ENCODE peak calls at places on chromosomes 1 and 21, in nine cellular contexts. One of them, this sample, is unnamed.

GRCh38 chr1:244006961-244007360 is 44.1 kb upstream of the ZBTB18 start:
- DNase-seq in GM10248: no peak
- DNase-seq in endothelial cell: no peak
- DNase-seq in fibroblast of lung: no peak
- DNase-seq in B cell: no peak
- DNase-seq in adrenal gland: no peak
- DNase-seq in heart left ventricle: no peak
- DNase-seq in epithelial cell of esophagus: no peak
- DNase-seq in IMR-90: no peak
- DNase-seq in this sample: no peak

GRCh38 chr21:42350899-42351543 is at the start of gene TFF2:
- DNase-seq in GM10248: no peak
- DNase-seq in endothelial cell: no peak
- DNase-seq in fibroblast of lung: no peak
- DNase-seq in B cell: no peak
- DNase-seq in adrenal gland: no peak
- DNase-seq in heart left ventricle: no peak
- DNase-seq in epithelial cell of esophagus: no peak
- DNase-seq in IMR-90: no peak
- DNase-seq in this sample: no peak

GRCh38 chr1:2352341-2353214 is 38.8 kb downstream of the MORN1 start:
- DNase-seq in GM10248: no peak
- DNase-seq in endothelial cell: no peak
- DNase-seq in fibroblast of lung: no peak
- DNase-seq in B cell: no peak
- DNase-seq in adrenal gland: no peak
- DNase-seq in heart left ventricle: peak; percentile 10
- DNase-seq in epithelial cell of esophagus: peak; percentile 36
- DNase-seq in IMR-90: no peak
- DNase-seq in this sample: no peak

GRCh38 chr1:33055210-33055991 is 18.7 kb upstream of the AK2 start:
- DNase-seq in GM10248: peak; percentile 67
- DNase-seq in endothelial cell: peak; percentile 67
- DNase-seq in fibroblast of lung: peak; percentile 87
- DNase-seq in B cell: peak; percentile 41
- DNase-seq in adrenal gland: peak; percentile 86
- DNase-seq in heart left ventricle: peak; percentile 94
- DNase-seq in epithelial cell of esophagus: peak; percentile 85
- DNase-seq in IMR-90: peak; percentile 87
- DNase-seq in this sample: peak; percentile 95

GRCh38 chr1:63705058-63705457 is 68.8 kb upstream of the ROR1 start:
- DNase-seq in GM10248: peak; percentile 39
- DNase-seq in endothelial cell: no peak
- DNase-seq in fibroblast of lung: no peak
- DNase-seq in B cell: no peak
- DNase-seq in adrenal gland: no peak
- DNase-seq in heart left ventricle: no peak
- DNase-seq in epithelial cell of esophagus: no peak
- DNase-seq in IMR-90: no peak
- DNase-seq in this sample: no peak

GRCh38 chr1:168947039-168947438 is 159.5 kb upstream of the ATP1B1 start:
- DNase-seq in GM10248: no peak
- DNase-seq in endothelial cell: no peak
- DNase-seq in fibroblast of lung: no peak
- DNase-seq in B cell: no peak
- DNase-seq in adrenal gland: no peak
- DNase-seq in heart left ventricle: no peak
- DNase-seq in epithelial cell of esophagus: no peak
- DNase-seq in IMR-90: no peak
- DNase-seq in this sample: no peak

GRCh38 chr1:22689505-22689904 is 21.1 kb upstream of the EPHB2 start:
- DNase-seq in GM10248: no peak
- DNase-seq in endothelial cell: no peak
- DNase-seq in fibroblast of lung: peak; percentile 96
- DNase-seq in B cell: no peak
- DNase-seq in adrenal gland: no peak
- DNase-seq in heart left ventricle: no peak
- DNase-seq in epithelial cell of esophagus: peak; percentile 66
- DNase-seq in IMR-90: peak; percentile 96
- DNase-seq in this sample: peak; percentile 85

GRCh38 chr1:155250633-155251449 is 4.4 kb downstream of the ENTREP3 start:
- DNase-seq in GM10248: peak; percentile 96
- DNase-seq in endothelial cell: peak; percentile 99
- DNase-seq in fibroblast of lung: peak; percentile 77
- DNase-seq in B cell: peak; percentile 95
- DNase-seq in adrenal gland: peak; percentile 94
- DNase-seq in heart left ventricle: peak; percentile 93
- DNase-seq in epithelial cell of esophagus: peak; percentile 90
- DNase-seq in IMR-90: peak; percentile 85
- DNase-seq in this sample: peak; percentile 94

GRCh38 chr1:167447521-167448136 is 70.7 kb downstream of the CD247 start:
- DNase-seq in GM10248: no peak
- DNase-seq in endothelial cell: no peak
- DNase-seq in fibroblast of lung: no peak
- DNase-seq in B cell: peak; percentile 54
- DNase-seq in adrenal gland: no peak
- DNase-seq in heart left ventricle: no peak
- DNase-seq in epithelial cell of esophagus: peak; percentile 82
- DNase-seq in IMR-90: no peak
- DNase-seq in this sample: no peak

GRCh38 chr21:42513151-42513984 is at the start of gene SLC37A1:
- DNase-seq in GM10248: peak; percentile 69
- DNase-seq in endothelial cell: peak; percentile 42
- DNase-seq in fibroblast of lung: peak; percentile 23
- DNase-seq in B cell: no peak
- DNase-seq in adrenal gland: no peak
- DNase-seq in heart left ventricle: no peak
- DNase-seq in epithelial cell of esophagus: peak; percentile 28
- DNase-seq in IMR-90: no peak
- DNase-seq in this sample: peak; percentile 18

GRCh38 chr21:20110368-20110767 is 887.8 kb upstream of the NCAM2 start:
- DNase-seq in GM10248: no peak
- DNase-seq in endothelial cell: no peak
- DNase-seq in fibroblast of lung: no peak
- DNase-seq in B cell: no peak
- DNase-seq in adrenal gland: no peak
- DNase-seq in heart left ventricle: no peak
- DNase-seq in epithelial cell of esophagus: no peak
- DNase-seq in IMR-90: no peak
- DNase-seq in this sample: no peak

GRCh38 chr1:232648316-232648715 is 18.4 kb upstream of the SIPA1L2 start:
- DNase-seq in GM10248: no peak
- DNase-seq in endothelial cell: no peak
- DNase-seq in fibroblast of lung: peak; percentile 51
- DNase-seq in B cell: no peak
- DNase-seq in adrenal gland: no peak
- DNase-seq in heart left ventricle: no peak
- DNase-seq in epithelial cell of esophagus: peak; percentile 77
- DNase-seq in IMR-90: no peak
- DNase-seq in this sample: no peak

GRCh38 chr1:232644209-232644608 is 14.3 kb upstream of the SIPA1L2 start:
- DNase-seq in GM10248: no peak
- DNase-seq in endothelial cell: no peak
- DNase-seq in fibroblast of lung: no peak
- DNase-seq in B cell: no peak
- DNase-seq in adrenal gland: no peak
- DNase-seq in heart left ventricle: no peak
- DNase-seq in epithelial cell of esophagus: no peak
- DNase-seq in IMR-90: no peak
- DNase-seq in this sample: no peak

GRCh38 chr1:232641507-232641906 is 11.6 kb upstream of the SIPA1L2 start:
- DNase-seq in GM10248: no peak
- DNase-seq in endothelial cell: no peak
- DNase-seq in fibroblast of lung: peak; percentile 60
- DNase-seq in B cell: no peak
- DNase-seq in adrenal gland: no peak
- DNase-seq in heart left ventricle: no peak
- DNase-seq in epithelial cell of esophagus: no peak
- DNase-seq in IMR-90: no peak
- DNase-seq in this sample: no peak

GRCh38 chr1:232643227-232643626 is 13.3 kb upstream of the SIPA1L2 start:
- DNase-seq in GM10248: no peak
- DNase-seq in endothelial cell: no peak
- DNase-seq in fibroblast of lung: no peak
- DNase-seq in B cell: no peak
- DNase-seq in adrenal gland: no peak
- DNase-seq in heart left ventricle: no peak
- DNase-seq in epithelial cell of esophagus: no peak
- DNase-seq in IMR-90: peak; percentile 9
- DNase-seq in this sample: no peak
- TF ChIP-seq CTCF in GM10248: no peak
- TF ChIP-seq CTCF in endothelial cell: no peak
- TF ChIP-seq CTCF in fibroblast of lung: no peak
- TF ChIP-seq CTCF in B cell: no peak
- TF ChIP-seq CTCF in adrenal gland: no peak
- TF ChIP-seq CTCF in heart left ventricle: no peak
- TF ChIP-seq CTCF in epithelial cell of esophagus: no peak
- TF ChIP-seq CTCF in IMR-90: no peak
- TF ChIP-seq CTCF in this sample: no peak

GRCh38 chr1:157948547-157949152 is 44.8 kb upstream of the KIRREL1 start:
- DNase-seq in GM10248: peak; percentile 41
- DNase-seq in endothelial cell: peak; percentile 38
- DNase-seq in fibroblast of lung: peak; percentile 25
- DNase-seq in B cell: no peak
- DNase-seq in adrenal gland: no peak
- DNase-seq in heart left ventricle: no peak
- DNase-seq in epithelial cell of esophagus: peak; percentile 72
- DNase-seq in IMR-90: peak; percentile 42
- DNase-seq in this sample: peak; percentile 41
- TF ChIP-seq CTCF in GM10248: peak; percentile 54
- TF ChIP-seq CTCF in endothelial cell: no peak
- TF ChIP-seq CTCF in fibroblast of lung: peak; percentile 45
- TF ChIP-seq CTCF in B cell: peak; percentile 67
- TF ChIP-seq CTCF in adrenal gland: peak; percentile 53
- TF ChIP-seq CTCF in heart left ventricle: peak; percentile 19
- TF ChIP-seq CTCF in epithelial cell of esophagus: peak; percentile 84
- TF ChIP-seq CTCF in IMR-90: peak; percentile 49
- TF ChIP-seq CTCF in this sample: peak; percentile 44

GRCh38 chr1:24294757-24295371 is 24.3 kb upstream of the GRHL3 start:
- DNase-seq in GM10248: no peak
- DNase-seq in endothelial cell: no peak
- DNase-seq in fibroblast of lung: peak; percentile 71
- DNase-seq in B cell: no peak
- DNase-seq in adrenal gland: peak; percentile 31
- DNase-seq in heart left ventricle: peak; percentile 29
- DNase-seq in epithelial cell of esophagus: peak; percentile 92
- DNase-seq in IMR-90: no peak
- DNase-seq in this sample: peak; percentile 94
- TF ChIP-seq CTCF in GM10248: no peak
- TF ChIP-seq CTCF in endothelial cell: no peak
- TF ChIP-seq CTCF in fibroblast of lung: peak; percentile 19
- TF ChIP-seq CTCF in B cell: no peak
- TF ChIP-seq CTCF in adrenal gland: peak; percentile 18
- TF ChIP-seq CTCF in heart left ventricle: no peak
- TF ChIP-seq CTCF in epithelial cell of esophagus: peak; percentile 12
- TF ChIP-seq CTCF in IMR-90: peak; percentile 14
- TF ChIP-seq CTCF in this sample: peak; percentile 9

DNA sequence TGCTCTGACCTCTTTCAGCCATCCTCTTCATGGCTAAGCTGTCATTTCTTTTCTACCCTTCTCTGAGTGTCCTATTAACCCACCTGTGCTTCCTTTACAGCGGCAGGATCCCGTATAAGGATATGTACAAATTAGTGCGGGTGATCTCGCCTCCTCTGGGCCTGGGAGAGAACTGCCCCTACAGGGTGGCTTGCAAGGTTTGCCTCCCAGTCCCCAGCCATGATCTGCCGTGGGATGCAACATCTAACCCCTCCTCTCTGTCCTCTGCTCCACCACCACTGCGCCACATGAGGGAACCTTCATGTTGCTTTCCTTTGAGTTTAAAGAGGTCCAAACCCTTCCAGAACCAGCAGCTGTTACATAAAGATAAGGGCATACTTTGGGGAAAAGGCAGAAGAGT is 282.2 kb downstream of the ZNF648 start:
- DNase-seq in GM10248: no peak
- DNase-seq in endothelial cell: no peak
- DNase-seq in fibroblast of lung: no peak
- DNase-seq in B cell: no peak
- DNase-seq in adrenal gland: no peak
- DNase-seq in heart left ventricle: no peak
- DNase-seq in epithelial cell of esophagus: no peak
- DNase-seq in IMR-90: no peak
- DNase-seq in this sample: no peak
- TF ChIP-seq CTCF in GM10248: no peak
- TF ChIP-seq CTCF in endothelial cell: no peak
- TF ChIP-seq CTCF in fibroblast of lung: no peak
- TF ChIP-seq CTCF in B cell: no peak
- TF ChIP-seq CTCF in adrenal gland: no peak
- TF ChIP-seq CTCF in heart left ventricle: no peak
- TF ChIP-seq CTCF in epithelial cell of esophagus: no peak
- TF ChIP-seq CTCF in IMR-90: no peak
- TF ChIP-seq CTCF in this sample: no peak

GRCh38 chr1:116841569-116842364 is 67.9 kb upstream of the PTGFRN start:
- DNase-seq in GM10248: no peak
- DNase-seq in endothelial cell: no peak
- DNase-seq in fibroblast of lung: no peak
- DNase-seq in B cell: no peak
- DNase-seq in adrenal gland: no peak
- DNase-seq in heart left ventricle: no peak
- DNase-seq in epithelial cell of esophagus: no peak
- DNase-seq in IMR-90: no peak
- DNase-seq in this sample: no peak

GRCh38 chr1:116847688-116848531 is 61.8 kb upstream of the PTGFRN start:
- DNase-seq in GM10248: peak; percentile 34
- DNase-seq in endothelial cell: no peak
- DNase-seq in fibroblast of lung: peak; percentile 73
- DNase-seq in B cell: no peak
- DNase-seq in adrenal gland: no peak
- DNase-seq in heart left ventricle: peak; percentile 62
- DNase-seq in epithelial cell of esophagus: peak; percentile 55
- DNase-seq in IMR-90: peak; percentile 33
- DNase-seq in this sample: peak; percentile 73

GRCh38 chr1:116847175-116847574 is 62.5 kb upstream of the PTGFRN start:
- DNase-seq in GM10248: no peak
- DNase-seq in endothelial cell: no peak
- DNase-seq in fibroblast of lung: no peak
- DNase-seq in B cell: no peak
- DNase-seq in adrenal gland: no peak
- DNase-seq in heart left ventricle: no peak
- DNase-seq in epithelial cell of esophagus: no peak
- DNase-seq in IMR-90: no peak
- DNase-seq in this sample: no peak

GRCh38 chr1:116844775-116845174 is 64.9 kb upstream of the PTGFRN start:
- DNase-seq in GM10248: no peak
- DNase-seq in endothelial cell: no peak
- DNase-seq in fibroblast of lung: no peak
- DNase-seq in B cell: no peak
- DNase-seq in adrenal gland: no peak
- DNase-seq in heart left ventricle: no peak
- DNase-seq in epithelial cell of esophagus: no peak
- DNase-seq in IMR-90: no peak
- DNase-seq in this sample: no peak

GRCh38 chr1:116842654-116843053 is 67.1 kb upstream of the PTGFRN start:
- DNase-seq in GM10248: no peak
- DNase-seq in endothelial cell: no peak
- DNase-seq in fibroblast of lung: no peak
- DNase-seq in B cell: no peak
- DNase-seq in adrenal gland: no peak
- DNase-seq in heart left ventricle: no peak
- DNase-seq in epithelial cell of esophagus: peak; percentile 29
- DNase-seq in IMR-90: no peak
- DNase-seq in this sample: no peak
- TF ChIP-seq CTCF in GM10248: no peak
- TF ChIP-seq CTCF in endothelial cell: no peak
- TF ChIP-seq CTCF in fibroblast of lung: no peak
- TF ChIP-seq CTCF in B cell: no peak
- TF ChIP-seq CTCF in adrenal gland: peak; percentile 17
- TF ChIP-seq CTCF in heart left ventricle: no peak
- TF ChIP-seq CTCF in epithelial cell of esophagus: peak; percentile 19
- TF ChIP-seq CTCF in IMR-90: peak; percentile 28
- TF ChIP-seq CTCF in this sample: peak; percentile 2

GRCh38 chr1:53321366-53321765 is 6.5 kb downstream of the LRP8 start:
- DNase-seq in GM10248: no peak
- DNase-seq in endothelial cell: peak; percentile 69
- DNase-seq in fibroblast of lung: no peak
- DNase-seq in B cell: no peak
- DNase-seq in adrenal gland: no peak
- DNase-seq in heart left ventricle: no peak
- DNase-seq in epithelial cell of esophagus: no peak
- DNase-seq in IMR-90: no peak
- DNase-seq in this sample: no peak
- TF ChIP-seq CTCF in GM10248: no peak
- TF ChIP-seq CTCF in endothelial cell: no peak
- TF ChIP-seq CTCF in fibroblast of lung: no peak
- TF ChIP-seq CTCF in B cell: no peak
- TF ChIP-seq CTCF in adrenal gland: no peak
- TF ChIP-seq CTCF in heart left ventricle: no peak
- TF ChIP-seq CTCF in epithelial cell of esophagus: no peak
- TF ChIP-seq CTCF in IMR-90: no peak
- TF ChIP-seq CTCF in this sample: peak; percentile 24

This sample was measured in cardiac fibroblast.